ENCODE peak calls at places on chromosome 4, in eight cellular contexts. One of them, this sample, is unnamed.

GRCh38 chr4:183140911-183141320 is 41.9 kb downstream of the WWC2 start:
- DNase-seq in activated T-helper 1 cell treated with anti-CD3 and anti-CD28 coated beads, Interleukin-2, amount 50 U/mL, for 16 hours: no peak
- DNase-seq in foreskin fibroblast: peak; percentile 80
- DNase-seq in iris pigment epithelial cell: peak; percentile 93
- DNase-seq in skeletal muscle cell: no peak
- DNase-seq in D341Med: no peak
- DNase-seq in stimulated activated CD4-positive, alpha-beta T cell treated with anti-CD3 and anti-CD28 coated beads, Interleukin-2, amount 100 ng/mL, for 24 hours: no peak
- DNase-seq in activated CD8-positive, alpha-beta memory T cell treated with anti-CD3 and anti-CD28 coated beads for 4 hours: no peak
- DNase-seq in this sample: no peak

GRCh38 chr4:145324161-145324560 is 143.8 kb upstream of the OTUD4 start:
- DNase-seq in iris pigment epithelial cell: no peak
- DNase-seq in skeletal muscle cell: no peak
- DNase-seq in D341Med: no peak
- DNase-seq in activated CD8-positive, alpha-beta memory T cell treated with anti-CD3 and anti-CD28 coated beads for 4 hours: no peak
- DNase-seq in foreskin fibroblast: no peak
- DNase-seq in stimulated activated CD4-positive, alpha-beta T cell treated with anti-CD3 and anti-CD28 coated beads, Interleukin-2, amount 100 ng/mL, for 24 hours: no peak
- DNase-seq in activated T-helper 1 cell treated with anti-CD3 and anti-CD28 coated beads, Interleukin-2, amount 50 U/mL, for 16 hours: no peak
- DNase-seq in this sample: no peak

GRCh38 chr4:162274354-162274753 is 110.6 kb upstream of the FSTL5 start:
- DNase-seq in activated T-helper 1 cell treated with anti-CD3 and anti-CD28 coated beads, Interleukin-2, amount 50 U/mL, for 16 hours: no peak
- DNase-seq in stimulated activated CD4-positive, alpha-beta T cell treated with anti-CD3 and anti-CD28 coated beads, Interleukin-2, amount 100 ng/mL, for 24 hours: no peak
- DNase-seq in D341Med: no peak
- DNase-seq in activated CD8-positive, alpha-beta memory T cell treated with anti-CD3 and anti-CD28 coated beads for 4 hours: no peak
- DNase-seq in iris pigment epithelial cell: no peak
- DNase-seq in foreskin fibroblast: no peak
- DNase-seq in skeletal muscle cell: no peak
- DNase-seq in this sample: no peak

GRCh38 chr4:149933883-149934282 is 118.2 kb upstream of the IQCM start:
- DNase-seq in activated T-helper 1 cell treated with anti-CD3 and anti-CD28 coated beads, Interleukin-2, amount 50 U/mL, for 16 hours: no peak
- DNase-seq in iris pigment epithelial cell: no peak
- DNase-seq in activated CD8-positive, alpha-beta memory T cell treated with anti-CD3 and anti-CD28 coated beads for 4 hours: no peak
- DNase-seq in skeletal muscle cell: no peak
- DNase-seq in D341Med: no peak
- DNase-seq in foreskin fibroblast: no peak
- DNase-seq in stimulated activated CD4-positive, alpha-beta T cell treated with anti-CD3 and anti-CD28 coated beads, Interleukin-2, amount 100 ng/mL, for 24 hours: no peak
- DNase-seq in this sample: no peak

GRCh38 chr4:157246959-157247358 is 26.4 kb downstream of the GRIA2 start:
- DNase-seq in activated CD8-positive, alpha-beta memory T cell treated with anti-CD3 and anti-CD28 coated beads for 4 hours: no peak
- DNase-seq in foreskin fibroblast: no peak
- DNase-seq in D341Med: no peak
- DNase-seq in iris pigment epithelial cell: no peak
- DNase-seq in activated T-helper 1 cell treated with anti-CD3 and anti-CD28 coated beads, Interleukin-2, amount 50 U/mL, for 16 hours: no peak
- DNase-seq in stimulated activated CD4-positive, alpha-beta T cell treated with anti-CD3 and anti-CD28 coated beads, Interleukin-2, amount 100 ng/mL, for 24 hours: no peak
- DNase-seq in skeletal muscle cell: no peak
- DNase-seq in this sample: no peak

GRCh38 chr4:25258980-25259578 is 25.2 kb downstream of the PI4K2B start:
- DNase-seq in foreskin fibroblast: peak; percentile 62
- DNase-seq in activated CD8-positive, alpha-beta memory T cell treated with anti-CD3 and anti-CD28 coated beads for 4 hours: no peak
- DNase-seq in skeletal muscle cell: peak; percentile 17
- DNase-seq in D341Med: no peak
- DNase-seq in iris pigment epithelial cell: peak; percentile 62
- DNase-seq in activated T-helper 1 cell treated with anti-CD3 and anti-CD28 coated beads, Interleukin-2, amount 50 U/mL, for 16 hours: no peak
- DNase-seq in stimulated activated CD4-positive, alpha-beta T cell treated with anti-CD3 and anti-CD28 coated beads, Interleukin-2, amount 100 ng/mL, for 24 hours: no peak
- DNase-seq in this sample: no peak

GRCh38 chr4:30839583-30840520 is 119.7 kb downstream of the PCDH7 start:
- DNase-seq in iris pigment epithelial cell: peak; percentile 89
- DNase-seq in D341Med: no peak
- DNase-seq in skeletal muscle cell: no peak
- DNase-seq in foreskin fibroblast: peak; percentile 4
- DNase-seq in activated T-helper 1 cell treated with anti-CD3 and anti-CD28 coated beads, Interleukin-2, amount 50 U/mL, for 16 hours: no peak
- DNase-seq in activated CD8-positive, alpha-beta memory T cell treated with anti-CD3 and anti-CD28 coated beads for 4 hours: no peak
- DNase-seq in stimulated activated CD4-positive, alpha-beta T cell treated with anti-CD3 and anti-CD28 coated beads, Interleukin-2, amount 100 ng/mL, for 24 hours: no peak
- DNase-seq in this sample: no peak

GRCh38 chr4:75666299-75666698 is 6.9 kb downstream of the G3BP2 start:
- DNase-seq in iris pigment epithelial cell: no peak
- DNase-seq in activated CD8-positive, alpha-beta memory T cell treated with anti-CD3 and anti-CD28 coated beads for 4 hours: no peak
- DNase-seq in D341Med: no peak
- DNase-seq in activated T-helper 1 cell treated with anti-CD3 and anti-CD28 coated beads, Interleukin-2, amount 50 U/mL, for 16 hours: no peak
- DNase-seq in stimulated activated CD4-positive, alpha-beta T cell treated with anti-CD3 and anti-CD28 coated beads, Interleukin-2, amount 100 ng/mL, for 24 hours: no peak
- DNase-seq in skeletal muscle cell: no peak
- DNase-seq in foreskin fibroblast: no peak
- DNase-seq in this sample: no peak

GRCh38 chr4:152004801-152005200 is 244.0 kb upstream of the GATB start:
- DNase-seq in skeletal muscle cell: no peak
- DNase-seq in foreskin fibroblast: no peak
- DNase-seq in iris pigment epithelial cell: no peak
- DNase-seq in activated T-helper 1 cell treated with anti-CD3 and anti-CD28 coated beads, Interleukin-2, amount 50 U/mL, for 16 hours: no peak
- DNase-seq in stimulated activated CD4-positive, alpha-beta T cell treated with anti-CD3 and anti-CD28 coated beads, Interleukin-2, amount 100 ng/mL, for 24 hours: no peak
- DNase-seq in D341Med: no peak
- DNase-seq in activated CD8-positive, alpha-beta memory T cell treated with anti-CD3 and anti-CD28 coated beads for 4 hours: no peak
- DNase-seq in this sample: no peak

GRCh38 chr4:1521821-1522361 is 115.6 kb upstream of the NKX1-1 start:
- DNase-seq in foreskin fibroblast: no peak
- DNase-seq in skeletal muscle cell: no peak
- DNase-seq in activated CD8-positive, alpha-beta memory T cell treated with anti-CD3 and anti-CD28 coated beads for 4 hours: no peak
- DNase-seq in activated T-helper 1 cell treated with anti-CD3 and anti-CD28 coated beads, Interleukin-2, amount 50 U/mL, for 16 hours: no peak
- DNase-seq in D341Med: no peak
- DNase-seq in stimulated activated CD4-positive, alpha-beta T cell treated with anti-CD3 and anti-CD28 coated beads, Interleukin-2, amount 100 ng/mL, for 24 hours: no peak
- DNase-seq in iris pigment epithelial cell: no peak
- DNase-seq in this sample: no peak

GRCh38 chr4:167230744-167231143 is 3.5 kb downstream of the SPOCK3 start:
- DNase-seq in D341Med: no peak
- DNase-seq in foreskin fibroblast: no peak
- DNase-seq in activated T-helper 1 cell treated with anti-CD3 and anti-CD28 coated beads, Interleukin-2, amount 50 U/mL, for 16 hours: no peak
- DNase-seq in iris pigment epithelial cell: no peak
- DNase-seq in stimulated activated CD4-positive, alpha-beta T cell treated with anti-CD3 and anti-CD28 coated beads, Interleukin-2, amount 100 ng/mL, for 24 hours: no peak
- DNase-seq in skeletal muscle cell: no peak
- DNase-seq in activated CD8-positive, alpha-beta memory T cell treated with anti-CD3 and anti-CD28 coated beads for 4 hours: no peak
- DNase-seq in this sample: no peak

GRCh38 chr4:52645315-52645714 is 13.8 kb downstream of the USP46 start:
- DNase-seq in D341Med: no peak
- DNase-seq in skeletal muscle cell: no peak
- DNase-seq in iris pigment epithelial cell: no peak
- DNase-seq in stimulated activated CD4-positive, alpha-beta T cell treated with anti-CD3 and anti-CD28 coated beads, Interleukin-2, amount 100 ng/mL, for 24 hours: no peak
- DNase-seq in activated T-helper 1 cell treated with anti-CD3 and anti-CD28 coated beads, Interleukin-2, amount 50 U/mL, for 16 hours: no peak
- DNase-seq in activated CD8-positive, alpha-beta memory T cell treated with anti-CD3 and anti-CD28 coated beads for 4 hours: no peak
- DNase-seq in foreskin fibroblast: no peak
- DNase-seq in this sample: no peak

GRCh38 chr4:159860945-159861344 is 758.1 kb downstream of the RAPGEF2 start:
- DNase-seq in D341Med: no peak
- DNase-seq in iris pigment epithelial cell: no peak
- DNase-seq in activated T-helper 1 cell treated with anti-CD3 and anti-CD28 coated beads, Interleukin-2, amount 50 U/mL, for 16 hours: no peak
- DNase-seq in stimulated activated CD4-positive, alpha-beta T cell treated with anti-CD3 and anti-CD28 coated beads, Interleukin-2, amount 100 ng/mL, for 24 hours: no peak
- DNase-seq in foreskin fibroblast: no peak
- DNase-seq in activated CD8-positive, alpha-beta memory T cell treated with anti-CD3 and anti-CD28 coated beads for 4 hours: no peak
- DNase-seq in skeletal muscle cell: no peak
- DNase-seq in this sample: no peak

GRCh38 chr4:109473824-109474223 is 40.2 kb downstream of the SEC24B start:
- DNase-seq in activated CD8-positive, alpha-beta memory T cell treated with anti-CD3 and anti-CD28 coated beads for 4 hours: no peak
- DNase-seq in stimulated activated CD4-positive, alpha-beta T cell treated with anti-CD3 and anti-CD28 coated beads, Interleukin-2, amount 100 ng/mL, for 24 hours: no peak
- DNase-seq in skeletal muscle cell: no peak
- DNase-seq in foreskin fibroblast: no peak
- DNase-seq in iris pigment epithelial cell: no peak
- DNase-seq in D341Med: no peak
- DNase-seq in activated T-helper 1 cell treated with anti-CD3 and anti-CD28 coated beads, Interleukin-2, amount 50 U/mL, for 16 hours: no peak
- DNase-seq in this sample: no peak

GRCh38 chr4:26076000-26076587 is 162.1 kb downstream of the SMIM20 start:
- DNase-seq in iris pigment epithelial cell: peak; percentile 75
- DNase-seq in activated CD8-positive, alpha-beta memory T cell treated with anti-CD3 and anti-CD28 coated beads for 4 hours: peak; percentile 28
- DNase-seq in skeletal muscle cell: peak; percentile 45
- DNase-seq in stimulated activated CD4-positive, alpha-beta T cell treated with anti-CD3 and anti-CD28 coated beads, Interleukin-2, amount 100 ng/mL, for 24 hours: peak; percentile 59
- DNase-seq in foreskin fibroblast: peak; percentile 89
- DNase-seq in activated T-helper 1 cell treated with anti-CD3 and anti-CD28 coated beads, Interleukin-2, amount 50 U/mL, for 16 hours: no peak
- DNase-seq in D341Med: no peak
- DNase-seq in this sample: no peak

GRCh38 chr4:138406881-138407280 is 164.7 kb upstream of the SLC7A11 start:
- DNase-seq in activated T-helper 1 cell treated with anti-CD3 and anti-CD28 coated beads, Interleukin-2, amount 50 U/mL, for 16 hours: no peak
- DNase-seq in skeletal muscle cell: peak; percentile 58
- DNase-seq in stimulated activated CD4-positive, alpha-beta T cell treated with anti-CD3 and anti-CD28 coated beads, Interleukin-2, amount 100 ng/mL, for 24 hours: no peak
- DNase-seq in activated CD8-positive, alpha-beta memory T cell treated with anti-CD3 and anti-CD28 coated beads for 4 hours: no peak
- DNase-seq in iris pigment epithelial cell: peak; percentile 40
- DNase-seq in foreskin fibroblast: peak; percentile 19
- DNase-seq in D341Med: no peak
- DNase-seq in this sample: no peak

GRCh38 chr4:123984881-123985280 is 588.3 kb downstream of the SPRY1 start:
- DNase-seq in D341Med: no peak
- DNase-seq in foreskin fibroblast: no peak
- DNase-seq in skeletal muscle cell: no peak
- DNase-seq in iris pigment epithelial cell: no peak
- DNase-seq in activated T-helper 1 cell treated with anti-CD3 and anti-CD28 coated beads, Interleukin-2, amount 50 U/mL, for 16 hours: no peak
- DNase-seq in stimulated activated CD4-positive, alpha-beta T cell treated with anti-CD3 and anti-CD28 coated beads, Interleukin-2, amount 100 ng/mL, for 24 hours: no peak
- DNase-seq in activated CD8-positive, alpha-beta memory T cell treated with anti-CD3 and anti-CD28 coated beads for 4 hours: no peak
- DNase-seq in this sample: no peak

This sample was measured in NCI-H187.